ENCODE peak calls at places on chromosomes 13 and 19, in six cellular contexts. One of them, this sample, is unnamed.
A peak's percentile ranks its signal among the peaks of the same experiment; 100 is the strongest.

GRCh38 chr13:81636120-81636519 is 1295.2 kb upstream of the SPRY2 start:
- DNase-seq in epithelial cell of esophagus: no peak
- DNase-seq in PC-9: no peak
- DNase-seq in aorta: no peak
- DNase-seq in HTR-8/SVneo: no peak
- DNase-seq in left ventricle myocardium inferior: no peak
- DNase-seq in this sample: no peak

GRCh38 chr19:36120984-36121358 is 5.7 kb downstream of the TBCB start:
- DNase-seq in epithelial cell of esophagus: no peak
- DNase-seq in PC-9: no peak
- DNase-seq in aorta: no peak
- DNase-seq in HTR-8/SVneo: no peak
- DNase-seq in left ventricle myocardium inferior: no peak
- DNase-seq in this sample: no peak

GRCh38 chr13:20191902-20192469 is 752 bp downstream of the GJB2 start:
- DNase-seq in epithelial cell of esophagus: peak; percentile 42
- DNase-seq in PC-9: no peak
- DNase-seq in aorta: no peak
- DNase-seq in HTR-8/SVneo: no peak
- DNase-seq in left ventricle myocardium inferior: no peak
- DNase-seq in this sample: no peak

GRCh38 chr13:94996445-94996844 is 284.1 kb upstream of the SOX21 start:
- DNase-seq in epithelial cell of esophagus: no peak
- DNase-seq in PC-9: no peak
- DNase-seq in aorta: no peak
- DNase-seq in HTR-8/SVneo: no peak
- DNase-seq in left ventricle myocardium inferior: no peak
- DNase-seq in this sample: no peak

GRCh38 chr19:4267101-4267900 is 11.8 kb upstream of the SHD start:
- DNase-seq in epithelial cell of esophagus: peak; percentile 66
- DNase-seq in PC-9: peak; percentile 42
- DNase-seq in aorta: peak; percentile 85
- DNase-seq in HTR-8/SVneo: no peak
- DNase-seq in left ventricle myocardium inferior: peak; percentile 42
- DNase-seq in this sample: peak; percentile 72

GRCh38 chr19:11061951-11062350 is 27.3 kb upstream of the LDLR start:
- DNase-seq in epithelial cell of esophagus: no peak
- DNase-seq in PC-9: no peak
- DNase-seq in aorta: no peak
- DNase-seq in HTR-8/SVneo: no peak
- DNase-seq in left ventricle myocardium inferior: no peak
- DNase-seq in this sample: no peak

GRCh38 chr13:33274264-33274663 is 11.3 kb downstream of the STARD13 start:
- DNase-seq in epithelial cell of esophagus: peak; percentile 42
- DNase-seq in PC-9: no peak
- DNase-seq in aorta: no peak
- DNase-seq in HTR-8/SVneo: no peak
- DNase-seq in left ventricle myocardium inferior: no peak
- DNase-seq in this sample: no peak

GRCh38 chr19:17869114-17869608 is 2.6 kb upstream of the SLC5A5 start:
- DNase-seq in epithelial cell of esophagus: no peak
- DNase-seq in PC-9: no peak
- DNase-seq in aorta: no peak
- DNase-seq in HTR-8/SVneo: no peak
- DNase-seq in left ventricle myocardium inferior: no peak
- DNase-seq in this sample: no peak

GRCh38 chr19:41700381-41701195 is 7.8 kb upstream of the CEACAM5 start:
- DNase-seq in epithelial cell of esophagus: no peak
- DNase-seq in PC-9: no peak
- DNase-seq in aorta: peak; percentile 30
- DNase-seq in HTR-8/SVneo: no peak
- DNase-seq in left ventricle myocardium inferior: no peak
- DNase-seq in this sample: no peak

GRCh38 chr13:33640832-33641231 is 177.1 kb upstream of the RFC3 start:
- DNase-seq in epithelial cell of esophagus: peak; percentile 87
- DNase-seq in PC-9: no peak
- DNase-seq in aorta: no peak
- DNase-seq in HTR-8/SVneo: no peak
- DNase-seq in left ventricle myocardium inferior: no peak
- DNase-seq in this sample: no peak

GRCh38 chr13:51913421-51914136 is 51.8 kb downstream of the CCDC70 start:
- DNase-seq in epithelial cell of esophagus: no peak
- DNase-seq in PC-9: no peak
- DNase-seq in aorta: no peak
- DNase-seq in HTR-8/SVneo: no peak
- DNase-seq in left ventricle myocardium inferior: no peak
- DNase-seq in this sample: no peak